ENCODE peak calls at places on chromosomes 13 and 19, in ten cellular contexts. Z is cardiac muscle cell; N is heart right ventricle; D is IMR-90; M is effector memory CD4-positive, alpha-beta T cell; G is ascending aorta; R is GM23248; L is naive thymus-derived CD4-positive, alpha-beta T cell; F is SK-N-SH; K is left ventricle myocardium inferior. J is an unnamed sample.

GRCh38 chr13:26390203-26390602 is 136.3 kb downstream of the CDK8 start:
- DNase-seq in Z (no peak), N (no peak), D (no peak), M (no peak), G (no peak), R (no peak), L (no peak), F (no peak), K (no peak), J (no peak)

GRCh38 chr19:35306473-35307246 is 14.7 kb downstream of the MAG start:
- DNase-seq in Z (no peak), N (no peak), D (no peak), M (no peak), G (no peak), R (no peak), L (no peak), F (no peak), K (no peak), J (no peak)

GRCh38 chr13:113877149-113877990 is 13.5 kb upstream of the GAS6 start:
- DNase-seq in Z (no peak), N (no peak), D (no peak), M (no peak), G (no peak), R (no peak), L (no peak), F (no peak), K (no peak), J (no peak)

GRCh38 chr13:66069570-66069969 is 1160.6 kb downstream of the PCDH9 start:
- DNase-seq in Z (peak; percentile 2), N (no peak), D (peak; percentile 29), M (no peak), G (no peak), R (no peak), L (no peak), F (no peak), K (no peak), J (no peak)

GRCh38 chr19:45607071-45608029 is 5.3 kb upstream of the GPR4 start:
- DNase-seq in Z (peak; percentile 83), N (peak; percentile 81), D (peak; percentile 59), M (peak; percentile 23), G (peak; percentile 83), R (peak; percentile 81), L (peak; percentile 23), F (peak; percentile 83), K (peak; percentile 79), J (peak; percentile 89)

GRCh38 chr13:43878897-43879322 is 630 bp downstream of the CCDC122 start:
- DNase-seq in Z (peak; percentile 60), N (peak; percentile 78), D (peak; percentile 81), M (peak; percentile 36), G (peak; percentile 89), R (peak; percentile 90), L (no peak), F (no peak), K (peak; percentile 76), J (peak; percentile 52)

GRCh38 chr13:98927954-98928927 is 49.6 kb downstream of the DOCK9 start:
- DNase-seq in Z (no peak), N (no peak), D (peak; percentile 58), M (no peak), G (no peak), R (peak; percentile 95), L (no peak), F (peak; percentile 16), K (no peak), J (no peak)

GRCh38 chr19:46404039-46404883 is 9.1 kb downstream of the CCDC8 start:
- DNase-seq in Z (peak; percentile 76), N (peak; percentile 48), D (peak; percentile 31), M (no peak), G (no peak), R (peak; percentile 38), L (no peak), F (no peak), K (peak; percentile 64), J (peak; percentile 86)

GRCh38 chr19:7983286-7983950 is 22.0 kb downstream of the ELAVL1 start:
- DNase-seq in Z (no peak), N (no peak), D (no peak), M (no peak), G (no peak), R (no peak), L (no peak), F (no peak), K (no peak), J (no peak)

GRCh38 chr13:100273576-100273975 is 184.7 kb downstream of the PCCA start:
- DNase-seq in Z (no peak), N (no peak), D (no peak), M (no peak), G (no peak), R (no peak), L (no peak), F (no peak), K (no peak), J (no peak)

GRCh38 chr19:3683866-3684816 is 16.1 kb downstream of the PIP5K1C start:
- DNase-seq in Z (no peak), N (no peak), D (peak; percentile 31), M (no peak), G (no peak), R (no peak), L (no peak), F (no peak), K (no peak), J (peak; percentile 77)

GRCh38 chr19:30178721-30179402 is 193.3 kb upstream of the ZNF536 start:
- DNase-seq in Z (no peak), N (no peak), D (no peak), M (no peak), G (no peak), R (no peak), L (no peak), F (no peak), K (no peak), J (no peak)

GRCh38 chr13:41148421-41149283 is 16.1 kb upstream of the KBTBD6 start:
- DNase-seq in Z (no peak), N (no peak), D (no peak), M (no peak), G (no peak), R (no peak), L (no peak), F (no peak), K (no peak), J (no peak)

GRCh38 chr19:54654447-54655321 is 8.1 kb upstream of the LILRB4 start:
- DNase-seq in Z (no peak), N (no peak), D (no peak), M (no peak), G (no peak), R (no peak), L (no peak), F (no peak), K (no peak), J (peak; percentile 20)

GRCh38 chr19:18514800-18515682 is 6.8 kb downstream of the ELL start:
- DNase-seq in Z (peak; percentile 32), N (peak; percentile 48), D (peak; percentile 67), M (peak; percentile 34), G (peak; percentile 86), R (peak; percentile 75), L (no peak), F (no peak), K (peak; percentile 51), J (no peak)

GRCh38 chr13:22451345-22451744 is 729.4 kb upstream of the SGCG start:
- DNase-seq in Z (no peak), N (peak; percentile 29), D (no peak), M (no peak), G (no peak), R (no peak), L (no peak), F (no peak), K (peak; percentile 37), J (peak; percentile 81)

GRCh38 chr13:42545842-42546241 is 28.1 kb upstream of the TNFSF11 start:
- DNase-seq in Z (no peak), N (no peak), D (no peak), M (no peak), G (no peak), R (no peak), L (no peak), F (no peak), K (no peak), J (no peak)

GRCh38 chr19:50420127-50420526 is 1.4 kb downstream of the SPIB start:
- DNase-seq in Z (no peak), N (no peak), D (no peak), M (no peak), G (no peak), R (no peak), L (no peak), F (no peak), K (no peak), J (no peak)
- H3K27me3 ChIP-seq in Z (peaks cover 17% of the 10 kb centered on the region), N (peaks cover 62% of the 10 kb centered on the region), D (peaks cover 21% of the 10 kb centered on the region), M (peaks cover 8% of the 10 kb centered on the region), G (peaks cover 7% of the 10 kb centered on the region), R (peaks cover 25% of the 10 kb centered on the region), L (no peaks in the 10 kb centered on the region), F (no peaks in the 10 kb centered on the region), K (peaks cover 75% of the 10 kb centered on the region), J (no peaks in the 10 kb centered on the region)

DNA sequence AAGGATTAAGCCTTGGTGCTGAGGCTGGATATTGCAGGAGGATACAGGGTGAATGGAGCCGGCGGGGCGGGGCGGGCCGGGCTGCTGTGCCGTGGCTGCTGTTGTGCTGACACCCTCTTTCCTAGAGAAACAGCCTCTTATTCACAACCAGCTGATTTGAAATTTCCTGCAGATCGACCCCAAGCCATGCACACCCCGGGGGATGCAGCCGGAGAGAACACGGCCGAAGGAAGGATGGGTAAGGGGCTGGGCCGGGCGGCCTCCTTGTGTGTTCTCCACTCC is 11.0 kb downstream of the DAZAP1 start:
- DNase-seq in Z (no peak), N (no peak), D (no peak), M (no peak), G (no peak), R (no peak), L (no peak), F (no peak), K (no peak), J (no peak)
- H3K4me1 ChIP-seq in Z (peaks cover 20% of the 10 kb centered on the region), N (peaks cover 31% of the 10 kb centered on the region), D (peaks cover 19% of the 10 kb centered on the region), M (peaks cover 22% of the 10 kb centered on the region), G (peaks cover 21% of the 10 kb centered on the region), R (peaks cover 14% of the 10 kb centered on the region), L (peaks cover 13% of the 10 kb centered on the region), F (peaks cover 8% of the 10 kb centered on the region), K (peaks cover 67% of the 10 kb centered on the region), J (peaks cover 15% of the 10 kb centered on the region)

GRCh38 chr13:51635137-51635878 is 51.0 kb downstream of the WDFY2 start:
- DNase-seq in Z (no peak), N (no peak), D (no peak), M (no peak), G (no peak), R (no peak), L (peak; percentile 43), F (peak; percentile 46), K (no peak), J (no peak)
- H3K27ac ChIP-seq in Z (no peak overlapping the region), N (no peak overlapping the region), D (no peak overlapping the region), M (no peak overlapping the region), G (no peak overlapping the region), R (no peak overlapping the region), L (peak overlapping the region; percentile 48), F (no peak overlapping the region), K (no peak overlapping the region), J (no peak overlapping the region)

DNA sequence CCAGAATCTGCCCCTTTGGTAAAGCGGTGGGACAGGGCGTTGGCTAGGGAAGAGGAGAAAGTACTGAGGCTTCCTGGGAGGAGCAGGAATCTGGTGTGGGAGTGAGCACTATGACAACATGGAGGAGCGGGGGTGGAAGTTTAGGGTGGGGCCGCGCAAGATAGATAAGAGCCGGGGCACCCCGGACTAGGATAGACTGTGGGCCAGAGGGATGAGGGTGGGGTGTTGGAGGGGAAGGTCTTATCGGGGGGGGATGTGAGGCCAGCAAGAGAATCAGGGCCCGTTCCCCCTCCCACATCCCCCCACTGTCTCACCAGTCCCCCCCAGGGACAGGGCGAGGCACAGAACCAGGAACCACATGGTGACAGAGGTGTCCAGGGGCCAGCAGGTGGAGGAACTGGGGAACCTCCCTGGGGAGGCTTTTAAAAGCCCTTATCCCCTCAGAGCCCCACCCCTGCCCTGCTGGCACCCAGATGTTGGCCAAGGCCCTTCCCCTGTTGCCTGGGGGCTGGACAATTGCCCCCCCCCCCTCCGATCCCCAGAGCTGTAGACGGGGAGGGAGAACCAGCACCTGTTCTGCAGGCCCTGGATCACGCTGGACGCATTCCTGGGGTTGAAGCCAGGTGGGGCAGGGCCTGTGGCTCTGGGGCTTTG is at the start of gene KLK1:
- DNase-seq in Z (no peak), N (no peak), D (no peak), M (no peak), G (no peak), R (no peak), L (no peak), F (no peak), K (no peak), J (peak; percentile 29)
- H3K27me3 ChIP-seq in Z (peaks cover 74% of the 10 kb centered on the region), N (peaks cover 73% of the 10 kb centered on the region), D (peaks cover 34% of the 10 kb centered on the region), M (peaks cover 12% of the 10 kb centered on the region), G (peaks cover 6% of the 10 kb centered on the region), R (peaks cover 37% of the 10 kb centered on the region), L (no peaks in the 10 kb centered on the region), F (peaks cover 47% of the 10 kb centered on the region), K (peaks cover 99% of the 10 kb centered on the region), J (peaks cover 3% of the 10 kb centered on the region)

J was measured in SJCRH30.